ENCODE peak calls at places on chromosomes 16 and 17, in four cellular contexts. One of them, this sample, is unnamed.

GRCh38 chr16:12944300-12944699 is 42.9 kb downstream of the SHISA9 start:
- DNase-seq in HepG2: no peak
- DNase-seq in A549: no peak
- DNase-seq in K562: no peak
- DNase-seq in this sample: no peak

GRCh38 chr17:69501591-69502468 is 87.3 kb downstream of the MAP2K6 start:
- DNase-seq in K562: no peak
- DNase-seq in HepG2: peak
- DNase-seq in A549: peak
- DNase-seq in this sample: peak

GRCh38 chr17:49497147-49498036 is 2.3 kb downstream of the NGFR start:
- DNase-seq in A549: no peak
- DNase-seq in HepG2: no peak
- DNase-seq in K562: no peak
- DNase-seq in this sample: peak

GRCh38 chr17:3923466-3924190 is 7.4 kb upstream of the P2RX1 start:
- DNase-seq in A549: no peak
- DNase-seq in K562: no peak
- DNase-seq in HepG2: no peak
- DNase-seq in this sample: no peak

GRCh38 chr16:18941471-18941870 is 15.3 kb upstream of the SMG1 start:
- DNase-seq in K562: no peak
- DNase-seq in A549: no peak
- DNase-seq in HepG2: no peak
- DNase-seq in this sample: no peak

GRCh38 chr16:22868859-22869258 is 54.9 kb downstream of the HS3ST2 start:
- DNase-seq in A549: no peak
- DNase-seq in K562: no peak
- DNase-seq in HepG2: no peak
- DNase-seq in this sample: no peak

GRCh38 chr17:45282683-45283644 is 21.1 kb upstream of the SPATA32 start:
- DNase-seq in K562: no peak
- DNase-seq in A549: no peak
- DNase-seq in HepG2: no peak
- DNase-seq in this sample: no peak

GRCh38 chr16:54320895-54321294 is 34.3 kb upstream of the IRX3 start:
- DNase-seq in K562: no peak
- DNase-seq in HepG2: no peak
- DNase-seq in A549: no peak
- DNase-seq in this sample: peak

GRCh38 chr16:82061861-82062525 is 26.9 kb downstream of the HSD17B2 start:
- DNase-seq in A549: peak
- DNase-seq in K562: peak
- DNase-seq in HepG2: no peak
- DNase-seq in this sample: no peak

GRCh38 chr16:89922477-89922883 is 662 bp upstream of the TUBB3 start:
- DNase-seq in K562: peak
- DNase-seq in HepG2: peak
- DNase-seq in A549: peak
- DNase-seq in this sample: peak

GRCh38 chr17:41500131-41500911 is 5.1 kb downstream of the KRT13 start:
- DNase-seq in HepG2: no peak
- DNase-seq in K562: peak
- DNase-seq in A549: peak
- DNase-seq in this sample: no peak

GRCh38 chr16:67147437-67148140 is 3.2 kb downstream of the B3GNT9 start:
- DNase-seq in HepG2: no peak
- DNase-seq in A549: no peak
- DNase-seq in K562: no peak
- DNase-seq in this sample: no peak

GRCh38 chr16:5012887-5013286 is 20.8 kb downstream of the NAGPA start:
- DNase-seq in K562: no peak
- DNase-seq in HepG2: no peak
- DNase-seq in A549: no peak
- DNase-seq in this sample: no peak

GRCh38 chr16:66886914-66887313 is 6.6 kb downstream of the PDP2 start:
- DNase-seq in HepG2: no peak
- DNase-seq in A549: no peak
- DNase-seq in K562: no peak
- DNase-seq in this sample: no peak

GRCh38 chr16:85465328-85466307 is 147.5 kb upstream of the GSE1 start:
- DNase-seq in A549: no peak
- DNase-seq in K562: no peak
- DNase-seq in HepG2: peak
- DNase-seq in this sample: no peak
- TF ChIP-seq HMGXB4 in A549: no peak
- TF ChIP-seq HMGXB4 in K562: no peak
- TF ChIP-seq HMGXB4 in HepG2: no peak
- TF ChIP-seq HMGXB4 in this sample: no peak

GRCh38 chr17:28878158-28878910 is 19.2 kb downstream of the FLOT2 start:
- DNase-seq in HepG2: no peak
- DNase-seq in A549: no peak
- DNase-seq in K562: no peak
- DNase-seq in this sample: no peak

GRCh38 chr17:28875856-28876564 is 21.2 kb downstream of the ERAL1 start:
- DNase-seq in A549: no peak
- DNase-seq in HepG2: no peak
- DNase-seq in K562: no peak
- DNase-seq in this sample: no peak

GRCh38 chr17:28871056-28871579 is 16.3 kb downstream of the ERAL1 start:
- DNase-seq in A549: no peak
- DNase-seq in K562: peak
- DNase-seq in HepG2: no peak
- DNase-seq in this sample: no peak

GRCh38 chr17:28878981-28879380 is 18.6 kb downstream of the FLOT2 start:
- DNase-seq in HepG2: peak
- DNase-seq in K562: peak
- DNase-seq in A549: peak
- DNase-seq in this sample: peak

GRCh38 chr17:28874750-28875149 is 19.9 kb downstream of the ERAL1 start:
- DNase-seq in HepG2: no peak
- DNase-seq in A549: no peak
- DNase-seq in K562: no peak
- DNase-seq in this sample: no peak
- TF ChIP-seq HMGXB4 in HepG2: no peak
- TF ChIP-seq HMGXB4 in A549: no peak
- TF ChIP-seq HMGXB4 in K562: no peak
- TF ChIP-seq HMGXB4 in this sample: no peak

DNA sequence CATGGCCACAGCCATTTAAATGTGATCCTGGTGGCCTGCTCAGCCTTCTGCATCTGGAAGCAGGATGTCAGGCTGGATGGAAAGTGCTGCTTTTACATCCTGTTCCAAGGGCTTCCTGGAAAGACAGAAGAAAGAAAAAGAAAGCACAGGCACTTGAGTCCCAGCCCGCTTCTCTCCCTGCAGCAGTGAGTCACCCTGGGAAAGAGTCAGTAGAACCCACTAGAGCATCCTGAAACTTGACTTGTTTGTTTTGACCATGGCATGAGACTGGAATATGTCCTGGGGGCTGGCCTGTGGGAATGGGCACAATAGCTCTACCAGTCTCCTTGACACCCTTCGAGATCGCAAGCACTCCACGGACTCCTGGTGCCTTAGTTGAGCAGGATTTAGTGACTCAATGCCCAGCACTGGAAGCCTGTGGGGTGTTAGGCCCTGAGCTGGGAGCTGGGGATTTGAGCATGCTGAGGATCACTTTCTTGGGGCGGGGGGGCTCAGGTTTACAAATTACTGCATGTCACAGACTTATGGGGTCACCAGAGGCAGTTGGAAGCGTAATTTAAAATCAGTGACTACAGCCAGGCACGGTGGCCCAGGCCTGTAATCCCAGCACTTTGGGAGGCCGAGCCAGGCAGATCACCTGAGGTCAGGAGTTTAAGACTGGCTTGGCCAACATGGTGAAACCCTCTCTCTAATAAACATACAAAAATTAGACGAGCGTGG is 22.1 kb upstream of the GNA13 start:
- DNase-seq in A549: no peak
- DNase-seq in K562: no peak
- DNase-seq in HepG2: no peak
- DNase-seq in this sample: no peak
- TF ChIP-seq HMGXB4 in A549: no peak
- TF ChIP-seq HMGXB4 in K562: no peak
- TF ChIP-seq HMGXB4 in HepG2: no peak
- TF ChIP-seq HMGXB4 in this sample: no peak

DNA sequence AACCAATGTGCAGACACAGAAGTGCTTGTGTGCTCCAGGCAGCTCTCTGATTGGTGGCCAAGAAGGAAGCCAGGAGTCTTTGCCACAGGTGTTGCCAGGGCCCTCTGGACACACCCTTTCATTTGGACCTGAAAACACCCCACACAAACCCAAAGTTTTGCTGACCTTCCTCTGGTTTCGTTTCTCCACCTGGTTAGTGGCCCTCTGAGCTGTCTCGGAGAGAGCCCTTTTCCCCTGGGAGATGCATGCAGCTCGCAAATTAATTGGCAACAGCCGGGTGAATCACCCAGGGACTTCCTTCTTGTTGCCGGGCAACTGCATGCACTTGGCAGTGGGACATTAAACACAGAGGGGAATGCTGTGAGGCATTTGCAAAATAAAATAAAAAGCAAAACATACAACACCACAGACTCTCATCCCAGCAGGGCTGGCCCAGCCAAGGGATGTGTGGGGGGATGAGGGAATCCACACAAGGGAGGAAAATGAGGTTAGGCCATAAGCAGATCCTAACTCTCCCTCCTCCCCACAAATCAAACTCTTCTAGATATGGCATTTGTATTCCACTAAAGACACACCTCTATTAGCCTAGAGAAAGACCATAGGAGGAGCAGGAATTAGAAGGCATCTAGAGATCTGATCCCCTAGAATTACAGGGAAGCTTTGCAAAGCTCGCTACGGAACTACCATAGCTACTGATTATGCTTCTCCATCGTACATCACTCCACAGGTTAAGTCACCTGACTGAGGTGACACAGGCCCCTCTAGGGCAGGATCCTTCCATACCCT is 286.7 kb downstream of the SOX9 start:
- DNase-seq in A549: peak
- DNase-seq in HepG2: no peak
- DNase-seq in K562: no peak
- DNase-seq in this sample: no peak
- TF ChIP-seq HMGXB4 in A549: no peak
- TF ChIP-seq HMGXB4 in HepG2: no peak
- TF ChIP-seq HMGXB4 in K562: no peak
- TF ChIP-seq HMGXB4 in this sample: no peak

DNA sequence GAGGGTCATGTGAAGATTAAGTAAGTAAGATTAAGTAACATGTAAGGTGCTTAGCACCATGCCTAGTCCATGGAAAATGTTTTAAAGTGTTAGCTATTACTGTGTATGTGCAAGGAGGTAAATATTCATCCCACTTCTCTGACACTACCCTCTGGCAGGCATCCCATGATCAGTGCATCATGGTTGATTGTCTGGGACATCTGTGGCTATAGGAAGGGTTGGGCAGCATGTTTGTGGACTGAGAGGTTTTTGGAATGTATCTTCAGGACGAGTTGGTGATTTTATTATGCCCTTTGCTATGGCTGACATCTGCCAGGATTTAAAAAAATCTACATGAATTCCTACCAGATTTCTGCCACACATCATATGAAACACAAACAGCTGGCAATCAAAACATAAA is 6.5 kb upstream of the TAOK1 start:
- DNase-seq in A549: no peak
- DNase-seq in HepG2: no peak
- DNase-seq in K562: no peak
- DNase-seq in this sample: no peak
- TF ChIP-seq HMGXB4 in A549: no peak
- TF ChIP-seq HMGXB4 in HepG2: no peak
- TF ChIP-seq HMGXB4 in K562: no peak
- TF ChIP-seq HMGXB4 in this sample: no peak

DNA sequence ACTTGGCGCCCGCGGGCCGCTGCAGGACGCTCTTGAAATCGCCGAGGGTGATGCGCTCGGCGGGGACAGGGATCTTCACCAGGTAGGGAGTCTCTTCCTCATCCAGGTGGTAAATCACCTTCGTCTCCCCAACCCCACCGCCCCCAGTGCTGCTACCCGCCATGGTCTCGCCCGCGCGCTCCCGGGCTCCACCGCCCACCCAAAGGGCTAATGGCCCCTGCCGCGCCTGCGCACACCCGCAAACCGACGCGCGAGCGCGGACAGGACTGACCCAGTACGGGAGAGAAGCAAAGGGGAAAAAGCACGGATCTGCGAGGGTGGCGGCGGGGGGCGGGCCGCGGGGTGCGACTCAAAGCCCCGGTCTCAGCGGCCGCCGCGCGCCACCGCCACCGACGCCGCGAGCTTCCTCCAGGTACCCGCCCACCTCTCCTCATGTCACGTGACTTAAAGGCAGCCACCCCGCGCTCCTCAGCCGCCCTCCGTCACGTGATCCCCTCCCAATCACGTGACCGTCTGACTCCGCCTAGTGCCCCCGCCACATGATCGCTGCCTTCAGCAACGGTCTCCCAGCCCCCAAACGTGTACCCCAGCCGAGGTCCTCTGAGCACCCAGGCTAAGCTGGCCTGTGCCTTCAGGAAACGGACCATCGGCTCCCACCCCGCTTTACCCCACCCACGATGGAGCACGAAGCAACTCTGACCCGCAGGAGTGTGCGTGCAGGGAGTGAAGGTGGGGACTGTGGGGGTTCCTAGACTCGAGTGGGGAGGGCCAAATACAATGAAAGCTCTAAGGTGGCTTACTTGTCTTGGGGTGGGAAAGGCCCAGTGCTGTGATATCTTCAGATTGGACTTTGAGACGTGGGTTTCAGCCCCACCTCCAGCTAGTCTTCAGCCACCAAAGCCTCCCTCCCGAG is at the start of gene DVL2:
- DNase-seq in HepG2: peak
- DNase-seq in A549: peak
- DNase-seq in K562: peak
- DNase-seq in this sample: peak
- TF ChIP-seq HMGXB4 in HepG2: peak
- TF ChIP-seq HMGXB4 in A549: peak
- TF ChIP-seq HMGXB4 in K562: no peak
- TF ChIP-seq HMGXB4 in this sample: peak

DNA sequence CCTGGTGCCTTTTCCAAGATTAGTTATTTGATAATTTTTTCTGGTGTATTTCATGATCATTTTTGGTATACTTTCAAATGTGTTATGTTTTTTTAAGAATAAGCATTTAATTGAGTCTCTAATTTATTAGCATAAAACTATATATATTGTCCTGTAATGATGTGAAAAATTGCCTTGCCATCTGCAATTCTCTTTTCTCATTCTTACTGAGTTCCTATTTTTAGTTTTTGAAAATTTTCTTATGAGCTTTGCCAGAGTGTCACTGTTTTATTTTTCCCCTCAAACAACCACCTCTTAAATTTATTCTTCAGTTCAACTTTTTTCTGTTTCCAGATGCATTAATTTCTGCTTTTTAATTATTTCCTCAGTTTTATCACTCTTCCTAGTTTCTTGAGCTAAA is 59.3 kb downstream of the PRKCB start:
- DNase-seq in HepG2: no peak
- DNase-seq in K562: no peak
- DNase-seq in A549: no peak
- DNase-seq in this sample: no peak
- TF ChIP-seq HMGXB4 in HepG2: no peak
- TF ChIP-seq HMGXB4 in K562: no peak
- TF ChIP-seq HMGXB4 in A549: no peak
- TF ChIP-seq HMGXB4 in this sample: no peak

This sample was measured in WTC11.